ENCODE peak calls at places on chromosomes 4 and X, in six cellular contexts. One of them, this sample, is unnamed.

GRCh38 chr4:19850909-19851308 is 400.8 kb upstream of the SLIT2 start:
- DNase-seq in foreskin fibroblast: peak
- DNase-seq in erythroblast: no peak
- DNase-seq in brain microvascular endothelial cell: peak
- DNase-seq in occipital lobe: no peak
- DNase-seq in progenitor cell of endocrine pancreas: no peak
- DNase-seq in this sample: no peak

GRCh38 chr4:152168960-152169616 is 366.8 kb downstream of the FBXW7 start:
- DNase-seq in occipital lobe: no peak
- DNase-seq in foreskin fibroblast: no peak
- DNase-seq in brain microvascular endothelial cell: no peak
- DNase-seq in progenitor cell of endocrine pancreas: no peak
- DNase-seq in erythroblast: no peak
- DNase-seq in this sample: no peak

GRCh38 chrX:23694606-23695005 is 27.3 kb downstream of the PRDX4 start:
- DNase-seq in foreskin fibroblast: peak
- DNase-seq in erythroblast: peak
- DNase-seq in brain microvascular endothelial cell: peak
- DNase-seq in progenitor cell of endocrine pancreas: peak
- DNase-seq in occipital lobe: peak
- DNase-seq in this sample: peak

GRCh38 chr4:163492951-163493504 is 1.5 kb upstream of the TMA16 start:
- DNase-seq in erythroblast: peak
- DNase-seq in foreskin fibroblast: peak
- DNase-seq in brain microvascular endothelial cell: no peak
- DNase-seq in occipital lobe: no peak
- DNase-seq in progenitor cell of endocrine pancreas: no peak
- DNase-seq in this sample: no peak

GRCh38 chrX:135330709-135331108 is 21.4 kb downstream of the ETDC start:
- DNase-seq in brain microvascular endothelial cell: no peak
- DNase-seq in foreskin fibroblast: no peak
- DNase-seq in erythroblast: no peak
- DNase-seq in progenitor cell of endocrine pancreas: no peak
- DNase-seq in occipital lobe: no peak
- DNase-seq in this sample: no peak

GRCh38 chrX:45807572-45808425 is 607.1 kb upstream of the DIPK2B start:
- DNase-seq in erythroblast: no peak
- DNase-seq in brain microvascular endothelial cell: peak
- DNase-seq in occipital lobe: no peak
- DNase-seq in progenitor cell of endocrine pancreas: no peak
- DNase-seq in foreskin fibroblast: peak
- DNase-seq in this sample: no peak

GRCh38 chr4:6548201-6548881 is 26.6 kb upstream of the MAN2B2 start:
- DNase-seq in progenitor cell of endocrine pancreas: no peak
- DNase-seq in occipital lobe: no peak
- DNase-seq in erythroblast: peak
- DNase-seq in brain microvascular endothelial cell: peak
- DNase-seq in foreskin fibroblast: peak
- DNase-seq in this sample: peak

GRCh38 chr4:111693754-111694153 is 451.5 kb upstream of the FAM241A start:
- DNase-seq in foreskin fibroblast: no peak
- DNase-seq in progenitor cell of endocrine pancreas: no peak
- DNase-seq in erythroblast: no peak
- DNase-seq in occipital lobe: no peak
- DNase-seq in brain microvascular endothelial cell: no peak
- DNase-seq in this sample: no peak

GRCh38 chrX:26918633-26919032 is 544.5 kb downstream of the PPP4R3C start:
- DNase-seq in progenitor cell of endocrine pancreas: no peak
- DNase-seq in occipital lobe: no peak
- DNase-seq in erythroblast: peak
- DNase-seq in foreskin fibroblast: peak
- DNase-seq in brain microvascular endothelial cell: peak
- DNase-seq in this sample: no peak

GRCh38 chrX:54675762-54676161 is 122.3 kb downstream of the ITIH6 start:
- DNase-seq in brain microvascular endothelial cell: no peak
- DNase-seq in erythroblast: no peak
- DNase-seq in foreskin fibroblast: no peak
- DNase-seq in occipital lobe: no peak
- DNase-seq in progenitor cell of endocrine pancreas: no peak
- DNase-seq in this sample: no peak

GRCh38 chrX:115949900-115950822 is 220.4 kb upstream of the AGTR2 start:
- DNase-seq in occipital lobe: peak
- DNase-seq in foreskin fibroblast: no peak
- DNase-seq in erythroblast: no peak
- DNase-seq in progenitor cell of endocrine pancreas: no peak
- DNase-seq in brain microvascular endothelial cell: no peak
- DNase-seq in this sample: peak

GRCh38 chr4:152364883-152365282 is 171.0 kb downstream of the FBXW7 start:
- DNase-seq in occipital lobe: no peak
- DNase-seq in progenitor cell of endocrine pancreas: no peak
- DNase-seq in erythroblast: no peak
- DNase-seq in foreskin fibroblast: no peak
- DNase-seq in brain microvascular endothelial cell: no peak
- DNase-seq in this sample: no peak

GRCh38 chr4:152957437-152958185 is 21.5 kb downstream of the FHDC1 start:
- DNase-seq in foreskin fibroblast: no peak
- DNase-seq in occipital lobe: no peak
- DNase-seq in erythroblast: peak
- DNase-seq in progenitor cell of endocrine pancreas: no peak
- DNase-seq in brain microvascular endothelial cell: no peak
- DNase-seq in this sample: no peak

GRCh38 chr4:40976343-40976742 is 226.6 kb downstream of the NSUN7 start:
- DNase-seq in progenitor cell of endocrine pancreas: no peak
- DNase-seq in brain microvascular endothelial cell: no peak
- DNase-seq in occipital lobe: no peak
- DNase-seq in foreskin fibroblast: peak
- DNase-seq in erythroblast: peak
- DNase-seq in this sample: no peak

GRCh38 chr4:98905834-98906233 is 23.1 kb downstream of the EIF4E start:
- DNase-seq in foreskin fibroblast: peak
- DNase-seq in erythroblast: no peak
- DNase-seq in progenitor cell of endocrine pancreas: no peak
- DNase-seq in occipital lobe: no peak
- DNase-seq in brain microvascular endothelial cell: no peak
- DNase-seq in this sample: no peak

GRCh38 chr4:67275179-67275750 is 270.0 kb downstream of the CENPC start:
- DNase-seq in erythroblast: no peak
- DNase-seq in progenitor cell of endocrine pancreas: no peak
- DNase-seq in foreskin fibroblast: no peak
- DNase-seq in brain microvascular endothelial cell: no peak
- DNase-seq in occipital lobe: no peak
- DNase-seq in this sample: no peak

GRCh38 chr4:54872246-54872645 is 214.5 kb downstream of the KIT start:
- DNase-seq in foreskin fibroblast: peak
- DNase-seq in progenitor cell of endocrine pancreas: no peak
- DNase-seq in brain microvascular endothelial cell: peak
- DNase-seq in erythroblast: no peak
- DNase-seq in occipital lobe: no peak
- DNase-seq in this sample: no peak

GRCh38 chrX:10350991-10351390 is 194.2 kb downstream of the CLCN4 start:
- DNase-seq in progenitor cell of endocrine pancreas: no peak
- DNase-seq in occipital lobe: no peak
- DNase-seq in erythroblast: no peak
- DNase-seq in brain microvascular endothelial cell: peak
- DNase-seq in foreskin fibroblast: peak
- DNase-seq in this sample: no peak

GRCh38 chr4:8052160-8052691 is 106.4 kb downstream of the ABLIM2 start:
- DNase-seq in progenitor cell of endocrine pancreas: no peak
- DNase-seq in occipital lobe: no peak
- DNase-seq in erythroblast: no peak
- DNase-seq in foreskin fibroblast: no peak
- DNase-seq in brain microvascular endothelial cell: no peak
- DNase-seq in this sample: no peak

GRCh38 chr4:73721419-73721818 is 18.9 kb upstream of the CXCL8 start:
- DNase-seq in progenitor cell of endocrine pancreas: no peak
- DNase-seq in foreskin fibroblast: peak
- DNase-seq in erythroblast: no peak
- DNase-seq in brain microvascular endothelial cell: peak
- DNase-seq in occipital lobe: no peak
- DNase-seq in this sample: no peak

GRCh38 chr4:46715468-46715867 is 193.6 kb downstream of the COX7B2 start:
- DNase-seq in foreskin fibroblast: no peak
- DNase-seq in progenitor cell of endocrine pancreas: no peak
- DNase-seq in brain microvascular endothelial cell: no peak
- DNase-seq in occipital lobe: no peak
- DNase-seq in erythroblast: no peak
- DNase-seq in this sample: no peak

GRCh38 chr4:57193996-57194675 is 84.0 kb upstream of the IGFBP7 start:
- DNase-seq in foreskin fibroblast: no peak
- DNase-seq in occipital lobe: no peak
- DNase-seq in erythroblast: no peak
- DNase-seq in brain microvascular endothelial cell: no peak
- DNase-seq in progenitor cell of endocrine pancreas: no peak
- DNase-seq in this sample: no peak

GRCh38 chr4:77193511-77194236 is 36.7 kb downstream of the CCNG2 start:
- DNase-seq in progenitor cell of endocrine pancreas: no peak
- DNase-seq in foreskin fibroblast: no peak
- DNase-seq in brain microvascular endothelial cell: no peak
- DNase-seq in erythroblast: peak
- DNase-seq in occipital lobe: no peak
- DNase-seq in this sample: peak

GRCh38 chrX:143664302-143664701 is 28.4 kb upstream of the SLITRK4 start:
- DNase-seq in occipital lobe: no peak
- DNase-seq in progenitor cell of endocrine pancreas: no peak
- DNase-seq in erythroblast: peak
- DNase-seq in brain microvascular endothelial cell: peak
- DNase-seq in foreskin fibroblast: peak
- DNase-seq in this sample: no peak

GRCh38 chr4:43325220-43325967 is 432.9 kb downstream of the GRXCR1 start:
- DNase-seq in progenitor cell of endocrine pancreas: no peak
- DNase-seq in occipital lobe: no peak
- DNase-seq in erythroblast: no peak
- DNase-seq in brain microvascular endothelial cell: no peak
- DNase-seq in foreskin fibroblast: no peak
- DNase-seq in this sample: no peak

GRCh38 chr4:184348311-184349233 is 125.8 kb downstream of the IRF2 start:
- DNase-seq in brain microvascular endothelial cell: peak
- DNase-seq in occipital lobe: no peak
- DNase-seq in erythroblast: no peak
- DNase-seq in foreskin fibroblast: no peak
- DNase-seq in progenitor cell of endocrine pancreas: no peak
- DNase-seq in this sample: no peak

GRCh38 chr4:119080721-119081541 is 54.7 kb upstream of the MYOZ2 start:
- DNase-seq in foreskin fibroblast: peak
- DNase-seq in brain microvascular endothelial cell: no peak
- DNase-seq in erythroblast: no peak
- DNase-seq in progenitor cell of endocrine pancreas: no peak
- DNase-seq in occipital lobe: no peak
- DNase-seq in this sample: no peak

GRCh38 chr4:94558392-94558920 is 106.7 kb downstream of the PDLIM5 start:
- DNase-seq in brain microvascular endothelial cell: no peak
- DNase-seq in foreskin fibroblast: no peak
- DNase-seq in erythroblast: no peak
- DNase-seq in occipital lobe: no peak
- DNase-seq in progenitor cell of endocrine pancreas: no peak
- DNase-seq in this sample: no peak

GRCh38 chr4:18882468-18882867 is 860.9 kb upstream of the LCORL start:
- DNase-seq in brain microvascular endothelial cell: peak
- DNase-seq in occipital lobe: no peak
- DNase-seq in progenitor cell of endocrine pancreas: no peak
- DNase-seq in foreskin fibroblast: peak
- DNase-seq in erythroblast: no peak
- DNase-seq in this sample: no peak

GRCh38 chrX:18146954-18147353 is 73.7 kb downstream of the BEND2 start:
- DNase-seq in progenitor cell of endocrine pancreas: peak
- DNase-seq in erythroblast: peak
- DNase-seq in foreskin fibroblast: peak
- DNase-seq in brain microvascular endothelial cell: peak
- DNase-seq in occipital lobe: no peak
- DNase-seq in this sample: no peak

GRCh38 chrX:47361538-47362511 is 8.6 kb upstream of the ZNF157 start:
- DNase-seq in progenitor cell of endocrine pancreas: peak
- DNase-seq in foreskin fibroblast: peak
- DNase-seq in brain microvascular endothelial cell: peak
- DNase-seq in erythroblast: peak
- DNase-seq in occipital lobe: peak
- DNase-seq in this sample: peak

GRCh38 chrX:38018734-38019410 is 12.5 kb downstream of the SYTL5 start:
- DNase-seq in erythroblast: no peak
- DNase-seq in progenitor cell of endocrine pancreas: no peak
- DNase-seq in occipital lobe: no peak
- DNase-seq in foreskin fibroblast: no peak
- DNase-seq in brain microvascular endothelial cell: no peak
- DNase-seq in this sample: no peak

GRCh38 chrX:103220511-103221406 is 5.9 kb downstream of the BEX4 start:
- DNase-seq in brain microvascular endothelial cell: no peak
- DNase-seq in foreskin fibroblast: no peak
- DNase-seq in erythroblast: no peak
- DNase-seq in progenitor cell of endocrine pancreas: no peak
- DNase-seq in occipital lobe: peak
- DNase-seq in this sample: no peak

GRCh38 chrX:140467211-140467610 is 37.7 kb downstream of the SOX3 start:
- DNase-seq in brain microvascular endothelial cell: no peak
- DNase-seq in foreskin fibroblast: no peak
- DNase-seq in progenitor cell of endocrine pancreas: no peak
- DNase-seq in erythroblast: no peak
- DNase-seq in occipital lobe: no peak
- DNase-seq in this sample: no peak

GRCh38 chrX:19990519-19991349 is at the start of gene BCLAF3:
- DNase-seq in occipital lobe: peak
- DNase-seq in foreskin fibroblast: peak
- DNase-seq in erythroblast: peak
- DNase-seq in brain microvascular endothelial cell: peak
- DNase-seq in progenitor cell of endocrine pancreas: peak
- DNase-seq in this sample: peak

GRCh38 chrX:68440940-68441339 is 7.6 kb upstream of the OPHN1 start:
- DNase-seq in brain microvascular endothelial cell: peak
- DNase-seq in progenitor cell of endocrine pancreas: no peak
- DNase-seq in occipital lobe: no peak
- DNase-seq in foreskin fibroblast: peak
- DNase-seq in erythroblast: peak
- DNase-seq in this sample: peak

GRCh38 chrX:840556-840955 is 210.0 kb downstream of the SHOX start:
- DNase-seq in occipital lobe: no peak
- DNase-seq in erythroblast: no peak
- DNase-seq in foreskin fibroblast: no peak
- DNase-seq in progenitor cell of endocrine pancreas: no peak
- DNase-seq in brain microvascular endothelial cell: no peak
- DNase-seq in this sample: no peak

GRCh38 chr4:152678841-152679240 is 956 bp downstream of the TMEM154 start:
- DNase-seq in erythroblast: no peak
- DNase-seq in occipital lobe: no peak
- DNase-seq in progenitor cell of endocrine pancreas: no peak
- DNase-seq in brain microvascular endothelial cell: no peak
- DNase-seq in foreskin fibroblast: no peak
- DNase-seq in this sample: no peak